ENCODE peak calls at places on chromosomes 4 and X, in eight cellular contexts. J is NCI-H2029; W is endothelial cell; N is transverse colon; V is stimulated activated CD4-positive, alpha-beta T cell treated with anti-CD3 and anti-CD28 coated beads, Interleukin-4, amount 100 ng/mL, for 24 hours; Y is HCEC 1CT; I is GM03348; S is H4. B is an unnamed sample.

GRCh38 chr4:19309365-19309764 is 942.3 kb upstream of the SLIT2 start:
- DNase-seq in I (peak), Y (peak), N (no peak), W (no peak), J (no peak), V (no peak), S (peak), B (peak)

GRCh38 chr4:34010703-34011102 is 2233.6 kb downstream of the ARAP2 start:
- DNase-seq in I (no peak), J (no peak), Y (no peak), V (no peak), W (no peak), S (no peak), N (no peak), B (no peak)

GRCh38 chrX:109997786-109998452 is 5.0 kb upstream of the TMEM164 start:
- DNase-seq in Y (no peak), S (no peak), W (no peak), I (no peak), J (no peak), V (no peak), N (no peak), B (no peak)

GRCh38 chrX:155314260-155314659 is 20.2 kb downstream of the CLIC2 start:
- DNase-seq in I (no peak), W (no peak), J (no peak), Y (no peak), V (no peak), S (no peak), N (no peak), B (no peak)

GRCh38 chr4:88219099-88219498 is 60.7 kb upstream of the ABCG2 start:
- DNase-seq in Y (peak), N (no peak), J (peak), I (peak), S (peak), V (no peak), W (no peak), B (peak)

GRCh38 chr4:157170321-157170720 is 50.2 kb upstream of the GRIA2 start:
- DNase-seq in S (no peak), V (no peak), W (no peak), Y (no peak), I (no peak), J (no peak), N (no peak), B (peak)

GRCh38 chr4:55927776-55928437 is 20.8 kb upstream of the CEP135 start:
- DNase-seq in N (no peak), W (no peak), V (no peak), S (no peak), Y (no peak), J (no peak), I (no peak), B (peak)

GRCh38 chrX:153967536-153968214 is 3.9 kb downstream of the HCFC1 start:
- DNase-seq in N (no peak), J (no peak), W (no peak), I (no peak), V (no peak), Y (no peak), S (no peak), B (no peak)

GRCh38 chr4:14000091-14000814 is 372.7 kb upstream of the BOD1L1 start:
- DNase-seq in I (no peak), J (no peak), V (no peak), S (no peak), N (no peak), Y (peak), W (no peak), B (peak)

GRCh38 chr4:18034099-18034498 is 12.5 kb upstream of the LCORL start:
- DNase-seq in Y (no peak), V (no peak), I (peak), W (no peak), S (no peak), N (no peak), J (no peak), B (no peak)

GRCh38 chr4:47731182-47731581 is 106.7 kb downstream of the CORIN start:
- DNase-seq in N (no peak), J (no peak), I (no peak), W (no peak), V (no peak), Y (no peak), S (no peak), B (no peak)

GRCh38 chr4:126466848-126467247 is 1152.1 kb downstream of the FAT4 start:
- DNase-seq in N (no peak), V (no peak), S (no peak), Y (no peak), J (no peak), I (no peak), W (no peak), B (no peak)

GRCh38 chrX:1502853-1503252 is 34.1 kb downstream of the P2RY8 start:
- DNase-seq in V (no peak), I (no peak), J (no peak), Y (no peak), W (no peak), N (no peak), S (no peak), B (no peak)

GRCh38 chr4:47372561-47372960 is 90.9 kb downstream of the COMMD8 start:
- DNase-seq in Y (peak), I (no peak), N (no peak), J (no peak), W (no peak), S (no peak), V (no peak), B (peak)

GRCh38 chr4:145956288-145956890 is 17.8 kb upstream of the ZNF827 start:
- DNase-seq in V (peak), S (peak), N (peak), Y (no peak), W (peak), I (peak), J (no peak), B (no peak)

GRCh38 chrX:106246511-106246910 is 78.4 kb downstream of the PWWP3B start:
- DNase-seq in N (no peak), I (no peak), V (no peak), Y (no peak), W (no peak), S (no peak), J (no peak), B (peak)

GRCh38 chr4:86043755-86044592 is 315.9 kb downstream of the MAPK10 start:
- DNase-seq in J (peak), S (peak), W (peak), V (peak), I (peak), N (no peak), Y (peak), B (peak)

GRCh38 chr4:44368413-44369167 is 80.0 kb downstream of the KCTD8 start:
- DNase-seq in J (no peak), W (no peak), I (no peak), N (no peak), Y (no peak), V (no peak), S (no peak), B (no peak)

GRCh38 chr4:89837385-89837995 is 529 bp upstream of the SNCA start:
- DNase-seq in I (no peak), J (no peak), V (peak), N (no peak), S (peak), Y (peak), W (peak), B (peak)

GRCh38 chr4:23021040-23021439 is 328.3 kb downstream of the GBA3 start:
- DNase-seq in J (no peak), N (no peak), S (no peak), V (no peak), I (no peak), Y (no peak), W (no peak), B (no peak)

GRCh38 chr4:105966046-105966445 is 70.8 kb downstream of the NPNT start:
- DNase-seq in J (no peak), N (no peak), S (peak), V (no peak), W (no peak), Y (peak), I (peak), B (peak)

GRCh38 chr4:186832906-186833305 is 109.2 kb upstream of the FAT1 start:
- DNase-seq in W (no peak), N (no peak), S (no peak), V (no peak), Y (no peak), J (no peak), I (no peak), B (no peak)

GRCh38 chr4:127261476-127261875 is 371.3 kb upstream of the INTU start:
- DNase-seq in J (no peak), S (no peak), N (no peak), I (no peak), W (no peak), V (no peak), Y (no peak), B (no peak)

GRCh38 chr4:38717604-38718003 is 53.6 kb downstream of the KLF3 start:
- DNase-seq in V (no peak), S (no peak), J (no peak), I (peak), Y (no peak), N (no peak), W (no peak), B (peak)

GRCh38 chrX:71366674-71367256 is 608 bp downstream of the TAF1 start:
- DNase-seq in S (no peak), I (peak), W (peak), V (peak), J (no peak), N (peak), Y (peak), B (peak)

GRCh38 chr4:177339794-177340374 is 30.2 kb downstream of the NEIL3 start:
- DNase-seq in I (peak), Y (peak), J (no peak), W (no peak), V (no peak), S (peak), N (no peak), B (peak)

GRCh38 chr4:148367756-148368155 is 74.5 kb downstream of the NR3C2 start:
- DNase-seq in V (no peak), I (no peak), N (no peak), J (no peak), Y (no peak), S (no peak), W (no peak), B (no peak)

GRCh38 chrX:10833299-10834169 is 213.1 kb upstream of the MID1 start:
- DNase-seq in W (peak), N (peak), V (no peak), Y (no peak), J (peak), S (no peak), I (peak), B (no peak)

GRCh38 chrX:108199691-108200090 is 108.1 kb downstream of the ATG4A start:
- DNase-seq in N (no peak), W (peak), J (peak), S (peak), V (no peak), Y (peak), I (peak), B (peak)

GRCh38 chrX:13927175-13927574 is 102.5 kb downstream of the GEMIN8 start:
- DNase-seq in Y (no peak), N (no peak), S (no peak), W (no peak), V (no peak), J (no peak), I (no peak), B (no peak)

GRCh38 chrX:24494544-24495113 is 29.5 kb downstream of the PDK3 start:
- DNase-seq in I (peak), S (peak), W (no peak), V (no peak), N (peak), Y (no peak), J (peak), B (peak)

GRCh38 chr4:28075557-28075956 is 1214.9 kb downstream of the STIM2 start:
- DNase-seq in V (no peak), Y (no peak), W (no peak), S (no peak), J (no peak), N (no peak), I (peak), B (no peak)

GRCh38 chr4:85703098-85703497 is 228.1 kb downstream of the ARHGAP24 start:
- DNase-seq in J (no peak), W (no peak), I (peak), Y (peak), N (no peak), S (no peak), V (no peak), B (peak)

GRCh38 chrX:41661366-41662095 is 27.2 kb upstream of the GPR34 start:
- DNase-seq in N (no peak), Y (peak), S (no peak), V (no peak), W (no peak), I (peak), J (no peak), B (no peak)

GRCh38 chr4:84493092-84493850 is 5.8 kb downstream of the NKX6-1 start:
- DNase-seq in W (peak), V (no peak), Y (no peak), J (no peak), S (no peak), N (peak), I (peak), B (peak)

GRCh38 chr4:16259531-16260246 is 33.4 kb upstream of the TAPT1 start:
- DNase-seq in J (no peak), V (peak), N (no peak), W (no peak), Y (no peak), I (peak), S (no peak), B (no peak)

GRCh38 chr4:183503497-183504063 is 1.3 kb upstream of the ING2 start:
- DNase-seq in V (no peak), Y (no peak), J (no peak), I (peak), N (no peak), S (peak), W (no peak), B (no peak)

GRCh38 chr4:28490669-28491068 is 1630.0 kb downstream of the STIM2 start:
- DNase-seq in W (no peak), S (no peak), Y (peak), J (no peak), N (no peak), I (no peak), V (no peak), B (peak)

GRCh38 chr4:176927664-176928063 is 134.9 kb upstream of the VEGFC start:
- DNase-seq in Y (peak), W (no peak), J (no peak), I (peak), S (no peak), V (no peak), N (no peak), B (peak)

B was measured in foreskin fibroblast.